ENCODE peak calls at places on chromosomes 1 and 21, in four cellular contexts. Y is GM12878, W is H1, O is HepG2. T is an unnamed sample.

GRCh38 chr1:209577346-209577745 is 6.2 kb upstream of the CAMK1G start:
- DNase-seq in W (no peak), Y (no peak), O (no peak), T (no peak)

GRCh38 chr1:206930210-206930798 is 8.6 kb upstream of the FCMR start:
- DNase-seq in W (no peak), O (no peak), Y (peak; percentile 96), T (no peak)

GRCh38 chr1:154925335-154926170 is 11.0 kb downstream of the PMVK start:
- DNase-seq in O (no peak), Y (no peak), W (no peak), T (no peak)

GRCh38 chr1:221989741-221990140 is 247.9 kb upstream of the DUSP10 start:
- DNase-seq in O (no peak), Y (no peak), W (no peak), T (no peak)

GRCh38 chr1:6445062-6445763 is 20.6 kb downstream of the ESPN start:
- DNase-seq in Y (no peak), W (no peak), O (peak; percentile 74), T (no peak)

GRCh38 chr1:193462629-193463320 is 276.4 kb upstream of the B3GALT2 start:
- DNase-seq in W (no peak), Y (no peak), O (no peak), T (no peak)

GRCh38 chr21:29298348-29299045 is at the start of gene BACH1:
- DNase-seq in Y (no peak), O (peak; percentile 76), W (peak; percentile 93), T (peak; percentile 85)

GRCh38 chr1:42385283-42385682 is 4.7 kb downstream of the RIMKLA start:
- DNase-seq in O (no peak), W (no peak), Y (no peak), T (no peak)

GRCh38 chr1:198559362-198559761 is 18.9 kb upstream of the ATP6V1G3 start:
- DNase-seq in W (no peak), O (no peak), Y (no peak), T (no peak)

GRCh38 chr1:11550664-11551283 is 71.8 kb downstream of the DISP3 start:
- DNase-seq in O (peak; percentile 68), Y (no peak), W (peak; percentile 89), T (peak; percentile 92)

GRCh38 chr1:207981976-207982375 is 71.1 kb upstream of the CD34 start:
- DNase-seq in O (peak; percentile 13), W (peak; percentile 52), Y (no peak), T (peak; percentile 25)

GRCh38 chr1:85198864-85199263 is 2.0 kb downstream of the SYDE2 start:
- DNase-seq in Y (no peak), W (no peak), O (no peak), T (no peak)

GRCh38 chr1:18907021-18907913 is 4.9 kb upstream of the ALDH4A1 start:
- DNase-seq in O (peak; percentile 40), Y (no peak), W (peak; percentile 68), T (peak; percentile 63)

GRCh38 chr1:98669355-98670296 is 8.1 kb downstream of the SNX7 start:
- DNase-seq in O (no peak), W (no peak), Y (no peak), T (no peak)

GRCh38 chr1:2052096-2052569 is 1.9 kb downstream of the PRKCZ start:
- DNase-seq in Y (no peak), O (no peak), W (no peak), T (no peak)

GRCh38 chr1:165828103-165828558 is 717 bp downstream of the UCK2 start:
- DNase-seq in Y (no peak), O (peak; percentile 21), W (peak; percentile 67), T (peak; percentile 73)

GRCh38 chr1:169234780-169235179 is 128.3 kb downstream of the ATP1B1 start:
- DNase-seq in O (no peak), W (no peak), Y (no peak), T (no peak)

GRCh38 chr1:151782741-151783140 is 7.6 kb downstream of the TDRKH start:
- DNase-seq in W (no peak), O (no peak), Y (no peak), T (peak; percentile 56)

GRCh38 chr1:82392513-82392912 is 591.8 kb downstream of the ADGRL2 start:
- DNase-seq in W (no peak), Y (no peak), O (no peak), T (no peak)

GRCh38 chr1:205567716-205568115 is 63.2 kb downstream of the CDK18 start:
- DNase-seq in O (no peak), W (peak; percentile 46), Y (no peak), T (no peak)

GRCh38 chr1:111452581-111452980 is 3.3 kb downstream of the ATP5PB start:
- DNase-seq in Y (no peak), W (no peak), O (no peak), T (no peak)

GRCh38 chr1:200674838-200675587 is 5.3 kb upstream of the DDX59 start:
- DNase-seq in Y (no peak), O (no peak), W (no peak), T (no peak)

GRCh38 chr1:160006312-160006940 is 25.4 kb downstream of the PIGM start:
- DNase-seq in W (peak; percentile 78), Y (no peak), O (peak; percentile 58), T (peak; percentile 88)

GRCh38 chr1:91770675-91771074 is 115.3 kb downstream of the TGFBR3 start:
- DNase-seq in W (no peak), Y (no peak), O (no peak), T (no peak)

GRCh38 chr21:32516729-32517649 is 68.3 kb downstream of the TCP10L start:
- DNase-seq in O (no peak), Y (no peak), W (no peak), T (no peak)

GRCh38 chr1:169186106-169186505 is 79.6 kb downstream of the ATP1B1 start:
- DNase-seq in Y (no peak), W (no peak), O (no peak), T (no peak)

GRCh38 chr1:206554833-206555472 is 47.6 kb downstream of the RASSF5 start:
- DNase-seq in O (no peak), W (no peak), Y (no peak), T (no peak)

GRCh38 chr1:25033828-25034451 is 103.9 kb upstream of the RUNX3 start:
- DNase-seq in W (no peak), O (no peak), Y (no peak), T (no peak)

GRCh38 chr1:109906160-109906838 is 4.3 kb upstream of the CSF1 start:
- DNase-seq in Y (peak; percentile 61), W (no peak), O (no peak), T (no peak)

GRCh38 chr1:183278736-183279591 is 92.9 kb downstream of the LAMC2 start:
- DNase-seq in O (no peak), Y (no peak), W (no peak), T (peak; percentile 69)

GRCh38 chr1:74452035-74452434 is 60.4 kb downstream of the LRRC53 start:
- DNase-seq in W (no peak), O (no peak), Y (no peak), T (no peak)

GRCh38 chr1:39754026-39754569 is 15.4 kb downstream of the PPIE start:
- DNase-seq in O (no peak), Y (no peak), W (no peak), T (no peak)
- TF ChIP-seq JUND in O (no peak), Y (no peak), W (no peak), T (no peak)

GRCh38 chr1:203121186-203122015 is 6.1 kb upstream of the ADORA1 start:
- DNase-seq in Y (no peak), O (no peak), W (peak; percentile 35), T (no peak)
- TF ChIP-seq JUND in Y (no peak), O (no peak), W (no peak), T (no peak)

DNA sequence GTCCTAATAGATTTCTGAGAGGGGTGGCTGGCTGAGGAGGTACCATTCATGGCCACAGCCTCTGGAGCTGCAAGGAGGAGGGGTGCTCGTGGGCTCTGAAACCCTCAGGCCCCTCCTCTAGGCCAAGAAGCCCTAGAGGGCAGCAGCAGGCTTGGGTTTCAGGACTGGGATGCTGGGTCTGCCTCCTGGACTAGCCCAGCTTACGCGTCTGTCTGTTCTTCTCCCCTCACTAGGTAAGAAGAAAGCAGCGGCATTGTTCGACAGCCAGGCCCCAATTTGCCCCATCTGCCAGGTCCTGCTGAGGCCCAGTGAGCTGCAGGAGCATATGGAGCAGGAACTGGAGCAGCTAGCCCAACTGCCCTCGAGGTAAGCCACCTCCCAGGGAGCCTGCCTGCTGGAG is 60.3 kb downstream of the TMEM53 start:
- DNase-seq in Y (no peak), W (no peak), O (no peak), T (no peak)
- TF ChIP-seq JUND in Y (no peak), W (no peak), O (no peak), T (no peak)

GRCh38 chr1:100706861-100707260 is 12.7 kb upstream of the VCAM1 start:
- DNase-seq in O (no peak), W (no peak), Y (no peak), T (no peak)

GRCh38 chr1:100710881-100711660 is 8.5 kb upstream of the VCAM1 start:
- DNase-seq in W (no peak), O (no peak), Y (no peak), T (no peak)

GRCh38 chr1:100704473-100704872 is 15.1 kb upstream of the VCAM1 start:
- DNase-seq in Y (no peak), O (no peak), W (no peak), T (no peak)

GRCh38 chr1:100703716-100704115 is 15.8 kb upstream of the VCAM1 start:
- DNase-seq in O (no peak), W (no peak), Y (no peak), T (no peak)

DNA sequence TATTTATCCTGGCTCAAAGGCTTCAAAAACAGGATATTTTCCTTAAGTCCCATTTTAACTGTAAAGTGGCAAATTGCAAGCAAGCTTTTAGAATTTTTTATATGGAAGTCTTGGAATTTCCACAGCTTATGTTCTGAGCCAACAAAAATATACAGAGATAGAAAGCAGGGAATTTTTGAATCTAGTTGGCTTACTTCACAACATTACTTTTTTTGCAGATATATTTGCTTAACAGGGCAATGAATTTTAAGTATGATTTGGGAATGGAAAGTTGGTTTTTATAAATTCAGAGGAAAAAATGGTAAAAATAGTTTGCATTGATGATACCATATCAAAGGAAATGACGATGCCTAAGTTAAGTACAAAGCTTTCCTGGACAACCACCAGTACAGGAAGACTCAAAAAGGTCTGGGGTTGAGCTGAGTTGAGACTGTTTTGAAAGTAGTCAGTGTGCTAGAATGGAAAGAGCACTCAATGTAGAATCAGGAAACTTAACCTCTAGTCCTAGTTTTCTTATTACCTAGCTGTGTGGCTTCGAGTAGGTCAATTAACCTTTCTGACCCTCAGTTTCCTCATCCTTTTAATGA is 11.0 kb upstream of the VCAM1 start:
- DNase-seq in O (no peak), W (no peak), Y (no peak), T (no peak)
- TF ChIP-seq JUND in O (no peak), W (no peak), Y (no peak), T (no peak)

GRCh38 chr1:90434460-90434859 is 282.6 kb downstream of the BARHL2 start:
- DNase-seq in Y (no peak), W (no peak), O (no peak), T (no peak)
- TF ChIP-seq JUND in Y (no peak), W (no peak), O (no peak), T (no peak)

GRCh38 chr1:156803086-156803851 is 13.4 kb downstream of the SH2D2A start:
- DNase-seq in W (no peak), Y (no peak), O (no peak), T (no peak)
- TF ChIP-seq JUND in W (no peak), Y (no peak), O (no peak), T (no peak)

GRCh38 chr1:927741-928140 is 4.0 kb downstream of the SAMD11 start:
- DNase-seq in Y (no peak), W (no peak), O (no peak), T (no peak)
- TF ChIP-seq JUND in Y (no peak), W (no peak), O (no peak), T (no peak)

GRCh38 chr21:14554948-14555347 is 8.8 kb upstream of the SAMSN1 start:
- DNase-seq in Y (no peak), O (no peak), W (no peak), T (no peak)
- TF ChIP-seq JUND in Y (no peak), O (no peak), W (no peak), T (no peak)

GRCh38 chr21:18840239-18840638 is 436.7 kb upstream of the TMPRSS15 start:
- DNase-seq in Y (no peak), O (no peak), W (peak; percentile 47), T (peak; percentile 57)
- TF ChIP-seq JUND in Y (no peak), O (no peak), W (no peak), T (no peak)

T was measured in T47D.